ENCODE peak calls at places on chromosomes 2 and 18, in six cellular contexts. E is dorsolateral prefrontal cortex, X is GM12878, J is RWPE1, O is tibial artery, B is thyroid gland. T is an unnamed sample.

GRCh38 chr2:31219131-31219969 is 2.0 kb upstream of the CAPN14 start:
- DNase-seq in E (no peak), X (peak), J (no peak), O (no peak), B (no peak), T (no peak)

GRCh38 chr2:231057590-231057989 is 923 bp downstream of the PSMD1 start:
- DNase-seq in E (no peak), X (no peak), J (no peak), O (no peak), B (no peak), T (no peak)

GRCh38 chr2:71552861-71553301 is 99.5 kb downstream of the DYSF start:
- DNase-seq in E (peak), X (no peak), J (no peak), O (no peak), B (no peak), T (no peak)

GRCh38 chr2:112799291-112799975 is 15.1 kb upstream of the IL1A start:
- DNase-seq in E (no peak), X (no peak), J (no peak), O (no peak), B (no peak), T (no peak)

GRCh38 chr2:12727641-12728040 is 10.9 kb downstream of the TRIB2 start:
- DNase-seq in E (no peak), X (no peak), J (no peak), O (no peak), B (no peak), T (no peak)

GRCh38 chr2:58056201-58056916 is 9.8 kb downstream of the VRK2 start:
- DNase-seq in E (no peak), X (no peak), J (no peak), O (no peak), B (no peak), T (no peak)

GRCh38 chr18:65124633-65125032 is 626.2 kb upstream of the CDH7 start:
- DNase-seq in E (no peak), X (no peak), J (no peak), O (no peak), B (no peak), T (no peak)

GRCh38 chr2:225814554-225814953 is 415.0 kb downstream of the NYAP2 start:
- DNase-seq in E (no peak), X (no peak), J (no peak), O (no peak), B (no peak), T (no peak)

GRCh38 chr18:57806891-57807280 is 3.8 kb upstream of the ATP8B1 start:
- DNase-seq in E (no peak), X (no peak), J (peak), O (peak), B (peak), T (peak)

GRCh38 chr2:41967426-41968181 is 80.2 kb upstream of the PKDCC start:
- DNase-seq in E (no peak), X (no peak), J (no peak), O (peak), B (peak), T (no peak)

GRCh38 chr2:12948231-12948962 is 231.7 kb downstream of the TRIB2 start:
- DNase-seq in E (no peak), X (no peak), J (no peak), O (no peak), B (no peak), T (no peak)

GRCh38 chr2:173149491-173149890 is 73.8 kb downstream of the MAP3K20 start:
- DNase-seq in E (no peak), X (peak), J (no peak), O (no peak), B (no peak), T (no peak)

GRCh38 chr18:22847867-22848451 is 85.2 kb upstream of the RBBP8 start:
- DNase-seq in E (no peak), X (no peak), J (no peak), O (no peak), B (no peak), T (no peak)
- H3K27ac ChIP-seq in E (no peak), X (no peak), J (no peak), O (no peak), B (peak), T (peak)

GRCh38 chr2:199460808-199461454 is 3.2 kb upstream of the SATB2 start:
- DNase-seq in E (no peak), X (no peak), J (no peak), O (no peak), B (no peak), T (no peak)
- H3K27ac ChIP-seq in E (peak), X (no peak), J (no peak), O (no peak), B (no peak), T (no peak)

GRCh38 chr2:18552351-18553077 is 7.9 kb downstream of the RDH14 start:
- DNase-seq in E (no peak), X (no peak), J (no peak), O (no peak), B (no peak), T (no peak)
- H3K27ac ChIP-seq in E (no peak), X (no peak), J (no peak), O (no peak), B (no peak), T (no peak)

GRCh38 chr2:930935-931334 is 19.7 kb upstream of the SNTG2 start:
- DNase-seq in E (no peak), X (no peak), J (no peak), O (no peak), B (no peak), T (no peak)

GRCh38 chr2:926259-926780 is 24.3 kb upstream of the SNTG2 start:
- DNase-seq in E (no peak), X (no peak), J (no peak), O (no peak), B (no peak), T (no peak)

GRCh38 chr2:929965-930364 is 20.7 kb upstream of the SNTG2 start:
- DNase-seq in E (no peak), X (no peak), J (no peak), O (no peak), B (no peak), T (no peak)

GRCh38 chr2:926896-927295 is 23.8 kb upstream of the SNTG2 start:
- DNase-seq in E (no peak), X (no peak), J (no peak), O (no peak), B (no peak), T (no peak)

DNA sequence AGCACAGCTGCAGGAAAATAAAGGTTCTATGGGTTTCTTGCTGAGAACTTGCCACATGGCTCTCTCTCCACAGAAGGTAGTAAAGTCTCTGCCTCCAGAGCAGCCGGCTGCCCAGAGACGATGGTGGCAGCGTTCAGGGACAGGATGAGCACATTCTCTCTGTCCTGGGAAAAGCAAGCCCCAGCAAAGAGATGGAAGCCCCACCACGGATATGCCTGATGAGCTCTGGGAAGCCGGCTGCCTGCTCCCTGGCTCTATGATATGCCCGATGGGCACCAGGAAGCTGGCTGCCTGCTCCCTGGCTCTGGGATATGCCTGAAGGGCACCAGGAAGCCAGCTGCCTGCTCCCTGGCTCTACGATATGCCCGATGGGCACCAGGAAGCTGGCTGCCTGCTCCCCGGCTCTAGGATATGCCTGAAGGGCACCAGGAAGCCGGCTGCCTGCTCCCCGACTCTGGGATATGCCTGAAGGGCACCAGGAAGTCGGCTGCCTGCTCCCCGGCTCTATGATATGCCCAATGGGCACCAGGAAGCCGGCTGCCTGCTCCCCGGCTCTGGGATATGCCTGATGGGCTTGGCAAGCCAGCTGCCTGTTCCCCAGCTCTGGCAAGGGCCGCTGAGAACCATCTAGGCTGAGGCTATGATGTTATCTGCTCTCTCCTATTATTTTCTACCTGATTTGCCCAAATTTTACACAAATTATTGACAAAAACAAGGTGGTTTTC is 21.5 kb upstream of the SNTG2 start:
- DNase-seq in E (no peak), X (no peak), J (no peak), O (no peak), B (no peak), T (no peak)
- H3K27ac ChIP-seq in E (no peak), X (no peak), J (no peak), O (no peak), B (no peak), T (no peak)

GRCh38 chr2:32755666-32756065 is 127.8 kb downstream of the TTC27 start:
- DNase-seq in E (no peak), X (no peak), J (no peak), O (no peak), B (no peak), T (no peak)

GRCh38 chr2:32752205-32752604 is 124.4 kb downstream of the TTC27 start:
- DNase-seq in E (no peak), X (no peak), J (no peak), O (no peak), B (no peak), T (no peak)

GRCh38 chr2:32758232-32758631 is 130.4 kb downstream of the TTC27 start:
- DNase-seq in E (no peak), X (no peak), J (no peak), O (no peak), B (peak), T (no peak)

GRCh38 chr2:32752952-32753351 is 125.1 kb downstream of the TTC27 start:
- DNase-seq in E (no peak), X (no peak), J (no peak), O (no peak), B (no peak), T (no peak)

GRCh38 chr2:32756074-32756727 is 128.4 kb downstream of the TTC27 start:
- DNase-seq in E (no peak), X (no peak), J (no peak), O (no peak), B (no peak), T (no peak)
- H3K27ac ChIP-seq in E (no peak), X (no peak), J (no peak), O (no peak), B (no peak), T (no peak)

GRCh38 chr2:10550206-10551001 is 102.3 kb upstream of the ODC1 start:
- DNase-seq in E (no peak), X (no peak), J (no peak), O (no peak), B (peak), T (no peak)

GRCh38 chr2:10552871-10553245 is 104.7 kb upstream of the ODC1 start:
- DNase-seq in E (no peak), X (no peak), J (no peak), O (peak), B (no peak), T (no peak)

GRCh38 chr2:10551496-10551895 is 103.4 kb upstream of the ODC1 start:
- DNase-seq in E (no peak), X (no peak), J (no peak), O (no peak), B (no peak), T (no peak)

GRCh38 chr2:10549621-10550020 is 101.5 kb upstream of the ODC1 start:
- DNase-seq in E (no peak), X (no peak), J (no peak), O (no peak), B (no peak), T (no peak)

GRCh38 chr2:10552220-10552870 is 104.2 kb upstream of the ODC1 start:
- DNase-seq in E (no peak), X (no peak), J (peak), O (no peak), B (no peak), T (no peak)
- H3K27ac ChIP-seq in E (no peak), X (no peak), J (no peak), O (no peak), B (no peak), T (no peak)

T was measured in keratinocyte.